ENCODE peak calls at places on chromosomes 3 and 15, in four cellular contexts. Z, Q, S and X are unnamed samples.

GRCh38 chr3:124035463-124036121 is 43.7 kb upstream of the ROPN1 start:
- DNase-seq in Z (no peak), Q (no peak), S (no peak), X (no peak)

GRCh38 chr15:81410318-81410753 is 36.3 kb upstream of the TMC3 start:
- DNase-seq in Z (peak; percentile 78), Q (peak; percentile 94), S (peak; percentile 93), X (peak; percentile 22)

GRCh38 chr3:56858331-56858730 is 56.6 kb upstream of the ARHGEF3 start:
- DNase-seq in Z (no peak), Q (no peak), S (no peak), X (no peak)

GRCh38 chr3:139764936-139765335 is 87.2 kb upstream of the NMNAT3 start:
- DNase-seq in Z (peak; percentile 8), Q (peak; percentile 89), S (peak; percentile 49), X (peak; percentile 99)

GRCh38 chr15:90814193-90814811 is 54.1 kb upstream of the FURIN start:
- DNase-seq in Z (no peak), Q (no peak), S (no peak), X (no peak)

GRCh38 chr3:21392521-21392920 is 358.5 kb downstream of the ZNF385D start:
- DNase-seq in Z (peak; percentile 57), Q (no peak), S (no peak), X (peak; percentile 66)

GRCh38 chr15:90022345-90022744 is 21.2 kb downstream of the ZNF710 start:
- DNase-seq in Z (no peak), Q (no peak), S (no peak), X (no peak)

GRCh38 chr3:8619548-8619947 is 25.1 kb downstream of the SSUH2 start:
- DNase-seq in Z (peak; percentile 94), Q (peak; percentile 63), S (peak; percentile 48), X (no peak)

GRCh38 chr3:14780927-14781507 is 37.7 kb upstream of the FGD5 start:
- DNase-seq in Z (peak; percentile 74), Q (peak; percentile 64), S (peak; percentile 76), X (no peak)

GRCh38 chr15:73972984-73973682 is 19.0 kb downstream of the STOML1 start:
- DNase-seq in Z (peak; percentile 89), Q (peak; percentile 81), S (peak; percentile 88), X (no peak)
- H3K4me3 ChIP-seq in Z (peak overlapping the region; percentile 61), Q (no peak overlapping the region), S (peak overlapping the region; percentile 19), X (peak overlapping the region; percentile 15)

DNA sequence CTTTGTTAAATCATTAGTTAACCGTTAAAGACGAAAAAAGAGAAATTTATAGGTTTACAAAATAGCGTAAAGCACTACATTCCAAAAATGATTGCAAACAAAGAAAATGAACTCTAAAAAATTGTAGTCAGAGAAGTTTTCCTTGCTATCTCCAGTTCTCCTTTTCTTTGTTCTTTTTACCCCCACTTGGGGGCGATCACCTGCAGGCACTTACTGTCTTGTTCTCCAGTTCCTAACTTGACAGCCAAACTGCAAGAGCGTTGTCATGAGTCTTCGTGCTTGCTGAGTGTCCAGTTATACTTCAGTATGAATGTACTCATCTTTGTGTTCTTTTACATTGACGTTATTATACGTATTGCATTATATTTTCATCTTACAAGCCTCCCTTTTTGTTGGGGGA is 54.5 kb downstream of the CHD2 start:
- DNase-seq in Z (peak; percentile 45), Q (no peak), S (no peak), X (no peak)
- TF ChIP-seq CTCF in Z (peak; percentile 66), Q (peak; percentile 38), S (peak; percentile 46), X (peak; percentile 49)

DNA sequence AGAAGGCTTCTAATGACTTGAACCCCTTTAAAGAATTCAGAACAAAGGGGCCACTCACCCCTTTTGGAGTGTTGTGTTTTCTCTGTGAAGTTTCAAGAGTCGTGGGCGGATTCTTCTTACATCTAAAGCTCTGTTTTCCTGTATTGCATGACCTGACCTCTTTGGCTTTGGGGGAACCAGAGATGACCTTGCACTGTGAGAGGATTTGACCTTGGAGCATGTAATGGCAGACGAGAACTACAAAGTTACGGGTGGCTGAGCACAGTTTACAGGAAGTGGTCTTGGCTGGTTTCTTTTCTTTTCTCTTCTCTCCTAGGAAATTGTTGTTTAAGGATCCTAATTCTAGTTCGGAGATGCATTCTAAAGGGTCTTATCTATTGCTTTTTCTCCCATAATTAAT is 6.2 kb upstream of the BDH1 start:
- DNase-seq in Z (no peak), Q (no peak), S (no peak), X (no peak)
- H3K4me3 ChIP-seq in Z (no peak overlapping the region), Q (no peak overlapping the region), S (no peak overlapping the region), X (no peak overlapping the region)

GRCh38 chr3:45782381-45782780 is 14.0 kb downstream of the SLC6A20 start:
- DNase-seq in Z (no peak), Q (no peak), S (no peak), X (no peak)
- TF ChIP-seq CTCF in Z (no peak), Q (no peak), S (no peak), X (no peak)

DNA sequence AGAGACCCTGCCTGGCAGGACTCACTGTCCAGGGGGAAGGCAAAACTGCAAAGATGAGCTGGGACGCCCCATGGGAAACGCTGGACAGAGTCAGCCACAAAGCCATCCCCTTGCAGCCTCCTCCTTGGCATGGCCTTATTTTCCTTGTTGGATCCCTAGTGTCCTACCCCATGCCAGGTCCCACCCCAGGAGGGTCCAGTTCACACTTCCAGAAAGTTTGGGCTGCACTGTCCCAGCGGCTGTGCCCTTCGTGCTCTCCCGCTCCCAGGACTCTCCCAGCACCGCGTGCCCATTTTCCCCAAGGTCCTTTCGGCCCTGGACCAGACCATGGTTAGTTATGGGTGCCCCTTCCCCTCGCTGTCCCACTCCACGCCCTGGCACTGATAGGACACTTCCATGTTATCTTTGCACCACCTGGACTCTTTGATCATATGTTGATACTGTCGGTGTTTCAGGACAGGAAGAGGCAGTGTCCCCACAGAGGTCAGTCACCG is 5.8 kb upstream of the NRROS start:
- DNase-seq in Z (no peak), Q (no peak), S (no peak), X (no peak)
- H3K4me3 ChIP-seq in Z (no peak overlapping the region), Q (no peak overlapping the region), S (no peak overlapping the region), X (no peak overlapping the region)

DNA sequence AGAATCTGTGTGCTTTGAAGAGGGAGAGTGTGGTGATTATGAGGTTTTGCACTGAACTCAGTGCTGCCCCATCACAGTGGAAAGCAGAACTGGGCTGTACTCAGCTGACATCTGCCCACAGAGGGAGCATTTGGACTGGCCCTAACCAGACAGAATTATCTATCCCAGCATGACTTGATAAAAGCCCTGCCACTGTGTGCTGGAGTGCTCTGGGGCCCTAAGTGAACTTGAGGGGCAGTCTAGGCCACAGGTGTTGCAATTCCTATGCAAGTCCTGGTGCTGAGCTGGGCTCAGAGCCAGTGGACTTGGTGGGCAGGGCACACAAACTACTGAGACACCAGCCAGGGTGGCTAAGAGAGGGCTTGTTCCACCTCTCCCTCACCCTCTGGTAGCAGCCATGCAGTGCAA is 269.2 kb upstream of the CTNNB1 start:
- DNase-seq in Z (no peak), Q (no peak), S (peak; percentile 7), X (no peak)
- TF ChIP-seq CTCF in Z (no peak), Q (no peak), S (no peak), X (peak; percentile 33)

GRCh38 chr15:36330598-36330997 is 248.8 kb upstream of the CDIN1 start:
- DNase-seq in Z (no peak), Q (no peak), S (no peak), X (no peak)
- H3K4me3 ChIP-seq in Z (no peak overlapping the region), Q (no peak overlapping the region), S (no peak overlapping the region), X (no peak overlapping the region)

DNA sequence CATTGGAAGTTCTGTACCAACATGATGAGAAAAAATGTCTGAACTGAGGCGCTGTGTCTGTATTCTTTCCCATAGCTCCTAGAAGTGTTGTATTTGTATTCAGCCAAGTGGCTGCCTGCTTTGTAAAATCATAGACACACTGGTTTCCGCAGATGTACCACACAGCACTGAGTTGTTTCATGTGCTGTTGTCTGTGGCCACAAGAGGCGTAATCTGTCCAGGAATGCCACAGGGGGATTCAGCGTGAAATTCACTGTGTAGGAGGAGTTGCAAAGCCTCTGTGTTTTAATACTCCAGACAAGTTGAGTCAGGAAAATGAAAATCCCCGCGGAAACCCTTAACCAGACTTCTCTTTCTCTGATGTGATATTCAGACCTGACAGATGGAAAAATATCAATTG is 462.2 kb downstream of the NSUN3 start:
- DNase-seq in Z (peak; percentile 51), Q (peak; percentile 18), S (peak; percentile 10), X (no peak)
- TF ChIP-seq CTCF in Z (peak; percentile 73), Q (peak; percentile 54), S (peak; percentile 61), X (peak; percentile 43)